ENCODE peak calls at places on chromosomes 16 and 17, in nine cellular contexts. One of them, this sample, is unnamed. For H3K36me3 and H3K4me1, the result is how much of the 10 kb centered on the place peaks cover.

GRCh38 chr16:31079342-31079944 is 5.2 kb downstream of the ZNF646 start:
- DNase-seq in tibial nerve: no peak
- DNase-seq in naive thymus-derived CD4-positive, alpha-beta T cell: no peak
- DNase-seq in SJSA1: no peak
- DNase-seq in thoracic aorta: no peak
- DNase-seq in aorta: no peak
- DNase-seq in CD8-positive, alpha-beta T cell: no peak
- DNase-seq in A673: no peak
- DNase-seq in ascending aorta: no peak
- DNase-seq in this sample: no peak

GRCh38 chr17:14098246-14098645 is 28.9 kb downstream of the COX10 start:
- DNase-seq in tibial nerve: no peak
- DNase-seq in naive thymus-derived CD4-positive, alpha-beta T cell: no peak
- DNase-seq in SJSA1: no peak
- DNase-seq in thoracic aorta: no peak
- DNase-seq in aorta: no peak
- DNase-seq in CD8-positive, alpha-beta T cell: no peak
- DNase-seq in A673: no peak
- DNase-seq in ascending aorta: no peak
- DNase-seq in this sample: no peak

GRCh38 chr16:89139907-89140361 is 31.6 kb upstream of the CDH15 start:
- DNase-seq in tibial nerve: no peak
- DNase-seq in naive thymus-derived CD4-positive, alpha-beta T cell: no peak
- DNase-seq in SJSA1: no peak
- DNase-seq in thoracic aorta: no peak
- DNase-seq in aorta: peak
- DNase-seq in CD8-positive, alpha-beta T cell: no peak
- DNase-seq in A673: no peak
- DNase-seq in ascending aorta: no peak
- DNase-seq in this sample: no peak

GRCh38 chr17:58520843-58521430 is 6.5 kb upstream of the MTMR4 start:
- DNase-seq in tibial nerve: no peak
- DNase-seq in naive thymus-derived CD4-positive, alpha-beta T cell: no peak
- DNase-seq in SJSA1: no peak
- DNase-seq in thoracic aorta: no peak
- DNase-seq in aorta: no peak
- DNase-seq in CD8-positive, alpha-beta T cell: no peak
- DNase-seq in A673: peak
- DNase-seq in ascending aorta: no peak
- DNase-seq in this sample: no peak

GRCh38 chr16:82264781-82265180 is 94.8 kb upstream of the MPHOSPH6 start:
- DNase-seq in tibial nerve: no peak
- DNase-seq in naive thymus-derived CD4-positive, alpha-beta T cell: no peak
- DNase-seq in SJSA1: no peak
- DNase-seq in thoracic aorta: no peak
- DNase-seq in aorta: no peak
- DNase-seq in CD8-positive, alpha-beta T cell: no peak
- DNase-seq in A673: peak
- DNase-seq in ascending aorta: no peak
- DNase-seq in this sample: no peak

GRCh38 chr16:85863384-85863774 is 35.6 kb upstream of the IRF8 start:
- DNase-seq in tibial nerve: no peak
- DNase-seq in naive thymus-derived CD4-positive, alpha-beta T cell: no peak
- DNase-seq in SJSA1: peak
- DNase-seq in thoracic aorta: no peak
- DNase-seq in aorta: no peak
- DNase-seq in CD8-positive, alpha-beta T cell: no peak
- DNase-seq in A673: no peak
- DNase-seq in ascending aorta: no peak
- DNase-seq in this sample: no peak

GRCh38 chr17:40452074-40452787 is 9.0 kb downstream of the IGFBP4 start:
- DNase-seq in tibial nerve: peak
- DNase-seq in naive thymus-derived CD4-positive, alpha-beta T cell: no peak
- DNase-seq in SJSA1: peak
- DNase-seq in thoracic aorta: peak
- DNase-seq in aorta: peak
- DNase-seq in CD8-positive, alpha-beta T cell: no peak
- DNase-seq in A673: no peak
- DNase-seq in ascending aorta: peak
- DNase-seq in this sample: no peak

GRCh38 chr17:79905832-79906231 is 66.6 kb upstream of the CBX4 start:
- DNase-seq in tibial nerve: no peak
- DNase-seq in naive thymus-derived CD4-positive, alpha-beta T cell: no peak
- DNase-seq in SJSA1: no peak
- DNase-seq in thoracic aorta: no peak
- DNase-seq in aorta: no peak
- DNase-seq in CD8-positive, alpha-beta T cell: no peak
- DNase-seq in A673: peak
- DNase-seq in ascending aorta: no peak
- DNase-seq in this sample: no peak

GRCh38 chr16:81005644-81006471 is 827 bp downstream of the CMC2 start:
- DNase-seq in tibial nerve: peak
- DNase-seq in naive thymus-derived CD4-positive, alpha-beta T cell: no peak
- DNase-seq in SJSA1: peak
- DNase-seq in thoracic aorta: no peak
- DNase-seq in aorta: no peak
- DNase-seq in CD8-positive, alpha-beta T cell: no peak
- DNase-seq in A673: peak
- DNase-seq in ascending aorta: no peak
- DNase-seq in this sample: no peak

GRCh38 chr16:81004646-81005353 is 1.9 kb downstream of the CMC2 start:
- DNase-seq in tibial nerve: peak
- DNase-seq in naive thymus-derived CD4-positive, alpha-beta T cell: no peak
- DNase-seq in SJSA1: peak
- DNase-seq in thoracic aorta: no peak
- DNase-seq in aorta: no peak
- DNase-seq in CD8-positive, alpha-beta T cell: no peak
- DNase-seq in A673: peak
- DNase-seq in ascending aorta: no peak
- DNase-seq in this sample: no peak

GRCh38 chr16:81001330-81001729 is 5.4 kb downstream of the CMC2 start:
- DNase-seq in tibial nerve: no peak
- DNase-seq in naive thymus-derived CD4-positive, alpha-beta T cell: no peak
- DNase-seq in SJSA1: no peak
- DNase-seq in thoracic aorta: no peak
- DNase-seq in aorta: no peak
- DNase-seq in CD8-positive, alpha-beta T cell: no peak
- DNase-seq in A673: no peak
- DNase-seq in ascending aorta: no peak
- DNase-seq in this sample: no peak

GRCh38 chr16:81003064-81003463 is 3.6 kb downstream of the CMC2 start:
- DNase-seq in tibial nerve: no peak
- DNase-seq in naive thymus-derived CD4-positive, alpha-beta T cell: no peak
- DNase-seq in SJSA1: no peak
- DNase-seq in thoracic aorta: no peak
- DNase-seq in aorta: no peak
- DNase-seq in CD8-positive, alpha-beta T cell: no peak
- DNase-seq in A673: no peak
- DNase-seq in ascending aorta: no peak
- DNase-seq in this sample: no peak

DNA sequence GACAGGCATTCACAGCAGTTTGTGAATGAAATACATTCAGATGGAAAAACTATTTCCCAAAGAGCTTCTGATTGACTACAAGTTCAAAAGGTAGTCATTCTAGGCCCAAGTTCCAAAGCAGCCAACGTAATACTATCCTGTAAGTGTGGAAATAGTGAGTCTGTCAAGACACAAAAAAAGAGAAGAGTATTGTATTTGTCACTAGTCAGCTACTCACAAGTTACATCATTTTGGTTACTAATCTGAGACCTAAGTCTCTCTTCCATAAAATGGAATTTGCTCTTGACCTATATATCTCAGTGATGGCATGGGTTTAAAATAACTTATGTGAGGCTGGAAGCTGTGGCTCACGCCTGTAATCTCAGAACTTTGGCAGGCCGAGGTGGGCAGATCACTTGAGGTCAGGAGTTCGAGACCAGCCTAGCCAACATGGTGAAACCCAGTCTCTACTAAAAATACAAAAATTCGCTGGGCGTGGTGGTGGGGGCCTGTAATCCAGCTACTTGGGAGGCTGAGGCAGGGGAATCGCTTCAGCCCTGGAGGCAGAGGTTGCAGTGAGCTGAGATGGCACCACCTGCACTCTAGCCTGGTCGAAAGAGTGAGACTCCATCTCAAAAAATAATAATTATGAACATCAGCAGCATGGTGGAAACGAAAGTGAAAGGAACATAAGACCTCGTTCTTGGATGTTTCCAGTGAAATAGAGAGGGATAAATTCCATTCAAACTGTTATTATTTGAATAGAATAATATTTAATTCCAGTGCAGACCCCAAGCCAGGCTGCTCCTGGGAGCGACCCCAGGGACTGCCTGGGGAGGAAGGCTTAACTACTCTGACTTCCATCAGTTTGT is 2.9 kb downstream of the CMC2 start:
- DNase-seq in tibial nerve: no peak
- DNase-seq in naive thymus-derived CD4-positive, alpha-beta T cell: no peak
- DNase-seq in SJSA1: peak
- DNase-seq in thoracic aorta: no peak
- DNase-seq in aorta: no peak
- DNase-seq in CD8-positive, alpha-beta T cell: no peak
- DNase-seq in A673: no peak
- DNase-seq in ascending aorta: no peak
- DNase-seq in this sample: no peak
- H3K4me3 ChIP-seq in tibial nerve: no peak
- H3K4me3 ChIP-seq in naive thymus-derived CD4-positive, alpha-beta T cell: peak
- H3K4me3 ChIP-seq in SJSA1: peak
- H3K4me3 ChIP-seq in thoracic aorta: peak
- H3K4me3 ChIP-seq in aorta: no peak
- H3K4me3 ChIP-seq in CD8-positive, alpha-beta T cell: peak
- H3K4me3 ChIP-seq in A673: no peak
- H3K4me3 ChIP-seq in ascending aorta: peak
- H3K4me3 ChIP-seq in this sample: peak

GRCh38 chr16:2036200-2036966 is 9.7 kb downstream of the NHERF2 start:
- DNase-seq in tibial nerve: no peak
- DNase-seq in naive thymus-derived CD4-positive, alpha-beta T cell: no peak
- DNase-seq in SJSA1: no peak
- DNase-seq in thoracic aorta: no peak
- DNase-seq in aorta: no peak
- DNase-seq in CD8-positive, alpha-beta T cell: no peak
- DNase-seq in A673: no peak
- DNase-seq in ascending aorta: no peak
- DNase-seq in this sample: no peak
- H3K36me3 ChIP-seq in tibial nerve: under half
- H3K36me3 ChIP-seq in naive thymus-derived CD4-positive, alpha-beta T cell: under half
- H3K36me3 ChIP-seq in SJSA1: half or more
- H3K36me3 ChIP-seq in thoracic aorta: under half
- H3K36me3 ChIP-seq in aorta: under half
- H3K36me3 ChIP-seq in CD8-positive, alpha-beta T cell: under half
- H3K36me3 ChIP-seq in A673: under half
- H3K36me3 ChIP-seq in ascending aorta: under half
- H3K36me3 ChIP-seq in this sample: under half

GRCh38 chr16:12614662-12615278 is 188.9 kb downstream of the CPPED1 start:
- DNase-seq in tibial nerve: no peak
- DNase-seq in naive thymus-derived CD4-positive, alpha-beta T cell: no peak
- DNase-seq in SJSA1: no peak
- DNase-seq in thoracic aorta: no peak
- DNase-seq in aorta: no peak
- DNase-seq in CD8-positive, alpha-beta T cell: no peak
- DNase-seq in A673: no peak
- DNase-seq in ascending aorta: no peak
- DNase-seq in this sample: no peak
- H3K4me1 ChIP-seq in tibial nerve: under half
- H3K4me1 ChIP-seq in naive thymus-derived CD4-positive, alpha-beta T cell: under half
- H3K4me1 ChIP-seq in SJSA1: under half
- H3K4me1 ChIP-seq in thoracic aorta: under half
- H3K4me1 ChIP-seq in aorta: under half
- H3K4me1 ChIP-seq in CD8-positive, alpha-beta T cell: under half
- H3K4me1 ChIP-seq in A673: under half
- H3K4me1 ChIP-seq in ascending aorta: under half
- H3K4me1 ChIP-seq in this sample: under half

GRCh38 chr17:7211512-7212277 is 7.9 kb downstream of the DLG4 start:
- DNase-seq in tibial nerve: no peak
- DNase-seq in naive thymus-derived CD4-positive, alpha-beta T cell: no peak
- DNase-seq in SJSA1: no peak
- DNase-seq in thoracic aorta: no peak
- DNase-seq in aorta: no peak
- DNase-seq in CD8-positive, alpha-beta T cell: no peak
- DNase-seq in A673: peak
- DNase-seq in ascending aorta: no peak
- DNase-seq in this sample: no peak

GRCh38 chr17:7208027-7208571 is 11.5 kb downstream of the DLG4 start:
- DNase-seq in tibial nerve: no peak
- DNase-seq in naive thymus-derived CD4-positive, alpha-beta T cell: no peak
- DNase-seq in SJSA1: no peak
- DNase-seq in thoracic aorta: no peak
- DNase-seq in aorta: no peak
- DNase-seq in CD8-positive, alpha-beta T cell: no peak
- DNase-seq in A673: no peak
- DNase-seq in ascending aorta: no peak
- DNase-seq in this sample: no peak

GRCh38 chr17:7207120-7208001 is 12.3 kb downstream of the DLG4 start:
- DNase-seq in tibial nerve: no peak
- DNase-seq in naive thymus-derived CD4-positive, alpha-beta T cell: no peak
- DNase-seq in SJSA1: no peak
- DNase-seq in thoracic aorta: no peak
- DNase-seq in aorta: no peak
- DNase-seq in CD8-positive, alpha-beta T cell: no peak
- DNase-seq in A673: peak
- DNase-seq in ascending aorta: no peak
- DNase-seq in this sample: no peak

GRCh38 chr17:7204828-7205461 is 14.7 kb downstream of the DLG4 start:
- DNase-seq in tibial nerve: peak
- DNase-seq in naive thymus-derived CD4-positive, alpha-beta T cell: peak
- DNase-seq in SJSA1: peak
- DNase-seq in thoracic aorta: peak
- DNase-seq in aorta: peak
- DNase-seq in CD8-positive, alpha-beta T cell: peak
- DNase-seq in A673: peak
- DNase-seq in ascending aorta: peak
- DNase-seq in this sample: peak

GRCh38 chr17:7208754-7209460 is 10.7 kb downstream of the DLG4 start:
- DNase-seq in tibial nerve: no peak
- DNase-seq in naive thymus-derived CD4-positive, alpha-beta T cell: no peak
- DNase-seq in SJSA1: no peak
- DNase-seq in thoracic aorta: no peak
- DNase-seq in aorta: no peak
- DNase-seq in CD8-positive, alpha-beta T cell: no peak
- DNase-seq in A673: no peak
- DNase-seq in ascending aorta: no peak
- DNase-seq in this sample: no peak
- H3K4me3 ChIP-seq in tibial nerve: no peak
- H3K4me3 ChIP-seq in naive thymus-derived CD4-positive, alpha-beta T cell: no peak
- H3K4me3 ChIP-seq in SJSA1: no peak
- H3K4me3 ChIP-seq in thoracic aorta: no peak
- H3K4me3 ChIP-seq in aorta: no peak
- H3K4me3 ChIP-seq in CD8-positive, alpha-beta T cell: no peak
- H3K4me3 ChIP-seq in A673: no peak
- H3K4me3 ChIP-seq in ascending aorta: no peak
- H3K4me3 ChIP-seq in this sample: no peak

This sample was measured in breast epithelium.